ENCODE peak calls at places on chromosomes 12 and 14, in nine cellular contexts. E is CD8-positive, alpha-beta T cell; N is tibial artery; I is colonic mucosa; P is keratinocyte; W is kidney; S is testis; B is sigmoid colon; V is transverse colon. Z is an unnamed sample.

GRCh38 chr12:94616217-94616729 is 34.1 kb downstream of the TMCC3 start:
- DNase-seq in P (no peak), B (peak; percentile 73), V (peak; percentile 68), W (no peak), E (no peak), S (peak; percentile 49), I (peak; percentile 70), N (no peak), Z (no peak)

GRCh38 chr14:64605926-64606685 is 56.3 kb downstream of the PPP1R36 start:
- DNase-seq in S (no peak), W (no peak), P (no peak), N (no peak), V (no peak), B (no peak), E (no peak), I (no peak), Z (peak; percentile 7)

GRCh38 chr12:67592228-67593011 is 56.1 kb upstream of the DYRK2 start:
- DNase-seq in E (no peak), V (no peak), W (no peak), P (no peak), S (no peak), B (no peak), I (peak; percentile 28), N (no peak), Z (no peak)

GRCh38 chr12:122849352-122850047 is 14.2 kb downstream of the HIP1R start:
- DNase-seq in W (peak; percentile 54), E (no peak), S (peak; percentile 58), I (no peak), N (no peak), B (no peak), V (no peak), P (no peak), Z (no peak)

GRCh38 chr12:442235-442884 is 17.4 kb upstream of the B4GALNT3 start:
- DNase-seq in B (peak; percentile 65), W (no peak), E (peak; percentile 56), N (no peak), P (peak; percentile 15), S (peak; percentile 72), V (peak; percentile 46), I (peak; percentile 73), Z (peak; percentile 47)

GRCh38 chr12:27031531-27031930 is 9.2 kb downstream of the MED21 start:
- DNase-seq in I (no peak), S (no peak), B (no peak), P (no peak), V (no peak), N (no peak), E (no peak), W (no peak), Z (no peak)

GRCh38 chr12:1059162-1059561 is 68.1 kb downstream of the ERC1 start:
- DNase-seq in P (no peak), S (no peak), E (no peak), N (no peak), V (no peak), W (no peak), I (no peak), B (no peak), Z (no peak)

GRCh38 chr12:110687770-110688169 is 1.1 kb downstream of the HVCN1 start:
- DNase-seq in V (no peak), N (no peak), E (no peak), B (peak; percentile 56), P (no peak), S (no peak), I (no peak), W (no peak), Z (no peak)

GRCh38 chr14:50319721-50320120 is 7.6 kb downstream of the DMAC2L start:
- DNase-seq in P (no peak), I (no peak), N (no peak), E (no peak), V (no peak), W (no peak), B (no peak), S (no peak), Z (no peak)

GRCh38 chr14:99831915-99832314 is 38.7 kb downstream of the EML1 start:
- DNase-seq in I (no peak), N (no peak), B (no peak), S (no peak), V (no peak), W (no peak), E (no peak), P (no peak), Z (no peak)

GRCh38 chr12:111777345-111778045 is 10.8 kb downstream of the ALDH2 start:
- DNase-seq in W (peak; percentile 83), P (no peak), N (no peak), E (no peak), B (peak; percentile 69), V (peak; percentile 82), I (peak; percentile 86), S (peak; percentile 43), Z (no peak)

GRCh38 chr12:50219544-50219943 is 52.4 kb upstream of the CERS5 start:
- DNase-seq in B (no peak), S (no peak), I (no peak), W (no peak), E (no peak), P (no peak), N (no peak), V (no peak), Z (no peak)

GRCh38 chr12:50222275-50222783 is 55.2 kb upstream of the CERS5 start:
- DNase-seq in N (peak; percentile 82), S (peak; percentile 75), E (no peak), W (no peak), B (peak; percentile 90), V (peak; percentile 52), P (no peak), I (peak; percentile 57), Z (peak; percentile 73)

GRCh38 chr12:50220357-50221061 is 53.3 kb upstream of the CERS5 start:
- DNase-seq in V (no peak), B (no peak), W (no peak), S (no peak), P (no peak), E (no peak), N (no peak), I (no peak), Z (no peak)

GRCh38 chr12:50224026-50224692 is 57.0 kb upstream of the CERS5 start:
- DNase-seq in S (no peak), N (no peak), W (no peak), V (peak; percentile 27), I (no peak), E (peak; percentile 25), B (no peak), P (no peak), Z (peak; percentile 42)

GRCh38 chr12:50221228-50222008 is 54.2 kb upstream of the CERS5 start:
- DNase-seq in V (no peak), S (no peak), E (no peak), I (no peak), P (no peak), B (no peak), N (no peak), W (no peak), Z (no peak)
- H3K4me3 ChIP-seq in V (peak overlapping the region; percentile 37), S (peak overlapping the region; percentile 15), E (peak overlapping the region; percentile 68), I (peak overlapping the region; percentile 16), P (peak overlapping the region; percentile 97), B (peak overlapping the region; percentile 49), N (peak overlapping the region; percentile 58), W (peak overlapping the region; percentile 75), Z (no peak overlapping the region)

GRCh38 chr12:130497991-130498390 is 160.3 kb downstream of the PIWIL1 start:
- DNase-seq in E (no peak), B (no peak), P (no peak), I (no peak), V (no peak), S (no peak), N (no peak), W (no peak), Z (no peak)
- H3K9me3 ChIP-seq in E (no peaks in the 10 kb centered on the region), B (no peaks in the 10 kb centered on the region), P (peaks cover 10% of the 10 kb centered on the region), I (no peaks in the 10 kb centered on the region), V (no peaks in the 10 kb centered on the region), S (no peaks in the 10 kb centered on the region), N (no peaks in the 10 kb centered on the region), W (no peaks in the 10 kb centered on the region), Z (no peaks in the 10 kb centered on the region)

GRCh38 chr12:65280306-65280705 is 1.8 kb downstream of the MSRB3 start:
- DNase-seq in S (no peak), N (no peak), P (no peak), W (no peak), I (no peak), E (no peak), V (no peak), B (no peak), Z (no peak)

GRCh38 chr12:65277994-65278575 is 398 bp upstream of the MSRB3 start:
- DNase-seq in S (peak; percentile 17), W (no peak), N (no peak), V (no peak), B (peak; percentile 63), P (no peak), I (peak; percentile 16), E (no peak), Z (no peak)

GRCh38 chr12:65276923-65277322 is 1.6 kb upstream of the MSRB3 start:
- DNase-seq in N (no peak), W (no peak), S (no peak), I (no peak), V (no peak), P (no peak), E (no peak), B (no peak), Z (no peak)

GRCh38 chr12:65279387-65280112 is 1.1 kb downstream of the MSRB3 start:
- DNase-seq in N (no peak), E (no peak), W (no peak), V (no peak), I (no peak), B (no peak), P (no peak), S (no peak), Z (no peak)

GRCh38 chr12:65278576-65279386 is at the start of gene MSRB3:
- DNase-seq in P (no peak), E (peak; percentile 5), V (peak; percentile 53), S (peak; percentile 78), W (peak; percentile 92), N (peak; percentile 92), B (peak; percentile 92), I (peak; percentile 46), Z (peak; percentile 54)
- TF ChIP-seq CTCF in P (peak; percentile 31), E (no peak), V (peak; percentile 14), S (no peak), W (no peak), N (no peak), B (no peak), I (no peak), Z (no peak)

GRCh38 chr12:100716658-100716948 is 78.0 kb upstream of the ANO4 start:
- DNase-seq in I (no peak), W (no peak), S (no peak), P (no peak), N (no peak), V (no peak), B (no peak), E (no peak), Z (no peak)

GRCh38 chr12:100716949-100717732 is 77.4 kb upstream of the ANO4 start:
- DNase-seq in S (no peak), B (no peak), P (no peak), I (no peak), E (no peak), V (no peak), W (no peak), N (no peak), Z (no peak)

GRCh38 chr12:100718212-100718611 is 76.4 kb upstream of the ANO4 start:
- DNase-seq in P (no peak), N (no peak), W (no peak), E (no peak), I (no peak), S (no peak), V (no peak), B (no peak), Z (no peak)

GRCh38 chr12:100717733-100718067 is 76.9 kb upstream of the ANO4 start:
- DNase-seq in I (no peak), W (no peak), V (no peak), N (no peak), P (no peak), E (no peak), S (no peak), B (no peak), Z (no peak)

GRCh38 chr12:100715976-100716657 is 78.5 kb upstream of the ANO4 start:
- DNase-seq in V (no peak), I (no peak), N (no peak), S (no peak), E (no peak), W (peak; percentile 68), B (no peak), P (no peak), Z (no peak)
- H3K4me3 ChIP-seq in V (no peak overlapping the region), I (no peak overlapping the region), N (no peak overlapping the region), S (no peak overlapping the region), E (no peak overlapping the region), W (no peak overlapping the region), B (no peak overlapping the region), P (no peak overlapping the region), Z (no peak overlapping the region)

Z was measured in adrenal gland.